ENCODE peak calls at places on chromosome 13, in four cellular contexts. One of them, this sample, is unnamed.

GRCh38 chr13:110499621-110500281 is 61.8 kb downstream of the RAB20 start:
- DNase-seq in T-helper 2 cell: no peak
- DNase-seq in stimulated activated CD4-positive, alpha-beta T cell treated with anti-CD3 and anti-CD28 coated beads, Interleukin-1b, Interleukin-23, amount 100 ng/mL, for 24 hours: no peak
- DNase-seq in AG20443: peak
- DNase-seq in this sample: no peak

GRCh38 chr13:20924758-20925394 is 22.3 kb upstream of the XPO4 start:
- DNase-seq in T-helper 2 cell: peak
- DNase-seq in stimulated activated CD4-positive, alpha-beta T cell treated with anti-CD3 and anti-CD28 coated beads, Interleukin-1b, Interleukin-23, amount 100 ng/mL, for 24 hours: peak
- DNase-seq in AG20443: peak
- DNase-seq in this sample: peak

GRCh38 chr13:41546372-41547252 is 89.3 kb downstream of the RGCC start:
- DNase-seq in T-helper 2 cell: no peak
- DNase-seq in stimulated activated CD4-positive, alpha-beta T cell treated with anti-CD3 and anti-CD28 coated beads, Interleukin-1b, Interleukin-23, amount 100 ng/mL, for 24 hours: no peak
- DNase-seq in AG20443: peak
- DNase-seq in this sample: no peak

GRCh38 chr13:99686157-99686572 is 184.9 kb downstream of the TM9SF2 start:
- DNase-seq in T-helper 2 cell: no peak
- DNase-seq in stimulated activated CD4-positive, alpha-beta T cell treated with anti-CD3 and anti-CD28 coated beads, Interleukin-1b, Interleukin-23, amount 100 ng/mL, for 24 hours: no peak
- DNase-seq in AG20443: peak
- DNase-seq in this sample: no peak

GRCh38 chr13:26425439-26426358 is 131.8 kb upstream of the WASF3 start:
- DNase-seq in T-helper 2 cell: no peak
- DNase-seq in stimulated activated CD4-positive, alpha-beta T cell treated with anti-CD3 and anti-CD28 coated beads, Interleukin-1b, Interleukin-23, amount 100 ng/mL, for 24 hours: no peak
- DNase-seq in AG20443: peak
- DNase-seq in this sample: no peak

GRCh38 chr13:42815686-42816085 is 34.3 kb downstream of the FAM216B start:
- DNase-seq in T-helper 2 cell: no peak
- DNase-seq in stimulated activated CD4-positive, alpha-beta T cell treated with anti-CD3 and anti-CD28 coated beads, Interleukin-1b, Interleukin-23, amount 100 ng/mL, for 24 hours: no peak
- DNase-seq in AG20443: no peak
- DNase-seq in this sample: no peak

GRCh38 chr13:24148414-24149305 is 11.9 kb upstream of the SPATA13 start:
- DNase-seq in T-helper 2 cell: no peak
- DNase-seq in stimulated activated CD4-positive, alpha-beta T cell treated with anti-CD3 and anti-CD28 coated beads, Interleukin-1b, Interleukin-23, amount 100 ng/mL, for 24 hours: no peak
- DNase-seq in AG20443: peak
- DNase-seq in this sample: peak

GRCh38 chr13:108176685-108177274 is 38.6 kb downstream of the LIG4 start:
- DNase-seq in T-helper 2 cell: peak
- DNase-seq in stimulated activated CD4-positive, alpha-beta T cell treated with anti-CD3 and anti-CD28 coated beads, Interleukin-1b, Interleukin-23, amount 100 ng/mL, for 24 hours: peak
- DNase-seq in AG20443: peak
- DNase-seq in this sample: peak

GRCh38 chr13:97781891-97782305 is 171.6 kb upstream of the IPO5 start:
- DNase-seq in T-helper 2 cell: no peak
- DNase-seq in stimulated activated CD4-positive, alpha-beta T cell treated with anti-CD3 and anti-CD28 coated beads, Interleukin-1b, Interleukin-23, amount 100 ng/mL, for 24 hours: no peak
- DNase-seq in AG20443: no peak
- DNase-seq in this sample: no peak

GRCh38 chr13:113083402-113084061 is 22.1 kb upstream of the F7 start:
- DNase-seq in T-helper 2 cell: no peak
- DNase-seq in stimulated activated CD4-positive, alpha-beta T cell treated with anti-CD3 and anti-CD28 coated beads, Interleukin-1b, Interleukin-23, amount 100 ng/mL, for 24 hours: no peak
- DNase-seq in AG20443: peak
- DNase-seq in this sample: no peak

GRCh38 chr13:71618154-71618553 is 248.8 kb downstream of the DACH1 start:
- DNase-seq in T-helper 2 cell: no peak
- DNase-seq in stimulated activated CD4-positive, alpha-beta T cell treated with anti-CD3 and anti-CD28 coated beads, Interleukin-1b, Interleukin-23, amount 100 ng/mL, for 24 hours: no peak
- DNase-seq in AG20443: no peak
- DNase-seq in this sample: no peak

GRCh38 chr13:42247883-42248282 is 24.1 kb upstream of the AKAP11 start:
- DNase-seq in T-helper 2 cell: no peak
- DNase-seq in stimulated activated CD4-positive, alpha-beta T cell treated with anti-CD3 and anti-CD28 coated beads, Interleukin-1b, Interleukin-23, amount 100 ng/mL, for 24 hours: no peak
- DNase-seq in AG20443: no peak
- DNase-seq in this sample: no peak

GRCh38 chr13:112783135-112783945 is 93.5 kb downstream of the ATP11A start:
- DNase-seq in T-helper 2 cell: no peak
- DNase-seq in stimulated activated CD4-positive, alpha-beta T cell treated with anti-CD3 and anti-CD28 coated beads, Interleukin-1b, Interleukin-23, amount 100 ng/mL, for 24 hours: no peak
- DNase-seq in AG20443: peak
- DNase-seq in this sample: no peak

This sample was measured in T47D.